ENCODE peak calls at places on chromosomes 13 and 19, in seven cellular contexts. Y is stimulated activated naive CD8-positive, alpha-beta T cell treated with anti-CD3 and anti-CD28 coated beads, Interleukin-15, Interleukin-2, amounts not matched to agents 100 U/mL and 50 U/mL, for 24 hours; J is activated gamma-delta T cell treated with Interleukin-2 at 50 U/mL for 16 hours; E is anterior cingulate cortex; S is lower lobe of right lung; O is T follicular helper cell; W is fibroblast of mammary gland. D is an unnamed sample.

GRCh38 chr13:114009590-114010400 is 35.9 kb upstream of the C13orf46 start:
- DNase-seq in Y (no peak), J (no peak), E (no peak), S (peak; percentile 32), O (no peak), W (no peak), D (no peak)

GRCh38 chr13:98303858-98304257 is 126.8 kb upstream of the RNF113B start:
- DNase-seq in Y (no peak), J (no peak), E (no peak), S (no peak), O (no peak), W (no peak), D (no peak)

GRCh38 chr19:23321953-23322549 is 71.9 kb upstream of the ZNF724 start:
- DNase-seq in Y (no peak), J (no peak), E (no peak), S (no peak), O (no peak), W (no peak), D (peak; percentile 52)

GRCh38 chr19:53246498-53246897 is 8.2 kb downstream of the ZNF677 start:
- DNase-seq in Y (no peak), J (no peak), E (no peak), S (no peak), O (no peak), W (no peak), D (no peak)

GRCh38 chr19:11091343-11092153 is 2.3 kb downstream of the LDLR start:
- DNase-seq in Y (peak; percentile 38), J (peak; percentile 46), E (peak; percentile 63), S (peak; percentile 53), O (peak; percentile 64), W (peak; percentile 86), D (peak; percentile 51)

GRCh38 chr19:11356676-11357550 is 1.7 kb downstream of the PLPPR2 start:
- DNase-seq in Y (no peak), J (no peak), E (no peak), S (no peak), O (no peak), W (no peak), D (no peak)

GRCh38 chr13:62879071-62879470 is 1463.4 kb upstream of the PCDH20 start:
- DNase-seq in Y (no peak), J (no peak), E (no peak), S (no peak), O (no peak), W (peak; percentile 76), D (no peak)

GRCh38 chr13:108932206-108932605 is 302.8 kb downstream of the MYO16 start:
- DNase-seq in Y (no peak), J (no peak), E (no peak), S (no peak), O (no peak), W (no peak), D (no peak)